ENCODE peak calls at places on chromosome 10, in four cellular contexts. R, Y, D and S are unnamed samples.

GRCh38 chr10:58998924-58999713 is 177.3 kb upstream of the PHYHIPL start:
- DNase-seq in R (peak; percentile 70), D (peak; percentile 41), Y (no peak), S (peak; percentile 76)

GRCh38 chr10:131048595-131048994 is 262.9 kb downstream of the TCERG1L start:
- DNase-seq in D (no peak), R (no peak), Y (no peak), S (no peak)

GRCh38 chr10:129725890-129726631 is 238.0 kb downstream of the EBF3 start:
- DNase-seq in D (no peak), R (no peak), Y (no peak), S (no peak)

GRCh38 chr10:4661572-4662255 is 164.3 kb upstream of the AKR1E2 start:
- DNase-seq in Y (no peak), R (peak; percentile 56), D (no peak), S (peak; percentile 84)

GRCh38 chr10:93413252-93413689 is 68.9 kb downstream of the MYOF start:
- DNase-seq in D (no peak), Y (no peak), R (no peak), S (no peak)

GRCh38 chr10:8061274-8062211 is 7.1 kb downstream of the GATA3 start:
- DNase-seq in Y (peak; percentile 55), R (no peak), D (no peak), S (no peak)

GRCh38 chr10:49360271-49361177 is 35.4 kb downstream of the DRGX start:
- DNase-seq in Y (no peak), D (no peak), R (no peak), S (peak; percentile 40)

GRCh38 chr10:93797825-93798224 is 40.1 kb downstream of the LGI1 start:
- DNase-seq in Y (no peak), R (no peak), D (no peak), S (no peak)

GRCh38 chr10:80429521-80429966 is 21.2 kb downstream of the PRXL2A start:
- DNase-seq in D (no peak), R (no peak), Y (no peak), S (no peak)

GRCh38 chr10:13347235-13348156 is 597 bp downstream of the SEPHS1 start:
- DNase-seq in R (peak; percentile 83), Y (peak; percentile 79), D (peak; percentile 87), S (peak; percentile 90)

GRCh38 chr10:101749511-101750016 is 26.4 kb downstream of the FGF8 start:
- DNase-seq in Y (no peak), R (no peak), D (no peak), S (no peak)

GRCh38 chr10:49579621-49580020 is 30.5 kb upstream of the SLC18A3 start:
- DNase-seq in D (no peak), R (no peak), Y (no peak), S (no peak)

GRCh38 chr10:132307823-132308587 is at the start of gene STK32C:
- DNase-seq in Y (peak; percentile 93), R (peak; percentile 90), D (peak; percentile 91), S (peak; percentile 96)
- TF ChIP-seq POLR2A in Y (no peak), R (peak; percentile 49), D (peak; percentile 57), S (peak; percentile 22)

DNA sequence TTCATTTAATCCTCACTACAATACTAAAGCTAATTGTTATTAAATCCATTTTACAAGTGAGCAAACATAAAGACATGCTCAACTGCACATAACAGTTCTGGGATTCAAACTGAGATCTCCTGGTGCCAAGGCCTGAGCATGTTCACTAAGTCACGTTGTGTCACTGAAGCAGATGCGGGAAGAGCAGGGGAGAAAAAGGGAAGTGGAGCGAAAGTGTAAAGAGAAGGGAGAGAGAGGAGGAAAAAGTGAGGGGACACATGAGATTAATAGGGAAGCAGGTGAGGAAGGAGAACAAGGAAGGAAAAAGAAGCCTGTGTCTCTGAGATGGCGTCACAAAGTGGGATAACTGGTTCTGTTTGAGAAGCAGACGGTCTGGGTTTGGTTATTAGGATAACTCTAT is 38.9 kb upstream of the KAT6B start:
- DNase-seq in R (no peak), D (no peak), Y (no peak), S (no peak)
- H3K27ac ChIP-seq in R (no peak overlapping the region), D (no peak overlapping the region), Y (no peak overlapping the region), S (no peak overlapping the region)

GRCh38 chr10:100101526-100102076 is 19.9 kb upstream of the CPN1 start:
- DNase-seq in Y (no peak), D (no peak), R (no peak), S (no peak)

GRCh38 chr10:100104300-100104699 is 22.6 kb upstream of the CPN1 start:
- DNase-seq in D (no peak), Y (no peak), R (no peak), S (no peak)

GRCh38 chr10:100103581-100103980 is 21.9 kb upstream of the CPN1 start:
- DNase-seq in Y (no peak), D (no peak), R (no peak), S (no peak)

GRCh38 chr10:100109670-100110069 is 28.0 kb upstream of the CPN1 start:
- DNase-seq in D (no peak), Y (no peak), R (no peak), S (no peak)

GRCh38 chr10:100106865-100107264 is 25.2 kb upstream of the CPN1 start:
- DNase-seq in Y (no peak), R (no peak), D (no peak), S (no peak)
- H3K36me3 ChIP-seq in Y (no peaks in the 10 kb centered on the region), R (no peaks in the 10 kb centered on the region), D (no peaks in the 10 kb centered on the region), S (no peaks in the 10 kb centered on the region)

GRCh38 chr10:118873738-118874105 is 119.0 kb upstream of the CACUL1 start:
- DNase-seq in D (no peak), R (no peak), Y (no peak), S (no peak)
- TF ChIP-seq POLR2A in D (no peak), R (no peak), Y (no peak), S (no peak)

GRCh38 chr10:34241226-34242000 is 573.7 kb downstream of the PARD3 start:
- DNase-seq in R (no peak), Y (no peak), D (no peak), S (no peak)

GRCh38 chr10:34247560-34247959 is 567.5 kb downstream of the PARD3 start:
- DNase-seq in D (no peak), R (no peak), Y (no peak), S (no peak)

GRCh38 chr10:34240031-34240430 is 575.1 kb downstream of the PARD3 start:
- DNase-seq in D (no peak), Y (no peak), R (no peak), S (no peak)

GRCh38 chr10:34249634-34250033 is 565.5 kb downstream of the PARD3 start:
- DNase-seq in R (no peak), Y (no peak), D (no peak), S (no peak)

GRCh38 chr10:34244787-34245484 is 570.2 kb downstream of the PARD3 start:
- DNase-seq in R (no peak), D (no peak), Y (no peak), S (no peak)
- H3K27ac ChIP-seq in R (no peak overlapping the region), D (no peak overlapping the region), Y (no peak overlapping the region), S (no peak overlapping the region)

DNA sequence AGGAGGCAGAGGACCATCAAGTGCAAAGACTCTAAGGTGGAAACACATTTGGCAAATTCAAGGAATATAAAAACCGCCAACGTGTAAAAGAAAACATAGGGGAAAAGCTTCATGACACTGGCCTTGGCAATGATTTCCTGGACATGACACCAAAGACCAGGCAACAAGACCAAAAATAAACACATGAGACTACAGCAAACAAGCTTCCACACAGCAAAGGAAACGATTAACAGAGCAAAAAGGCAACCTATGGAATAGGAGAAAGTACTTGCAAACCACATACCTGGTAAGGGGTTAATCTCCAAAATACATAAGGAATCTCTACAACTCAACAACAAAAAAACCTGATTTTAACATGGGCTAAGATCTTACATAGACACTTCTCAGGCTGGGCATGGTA is 3.5 kb downstream of the GSTO1 start:
- DNase-seq in D (no peak), Y (no peak), R (no peak), S (no peak)
- H3K36me3 ChIP-seq in D (no peaks in the 10 kb centered on the region), Y (peaks cover 52% of the 10 kb centered on the region), R (no peaks in the 10 kb centered on the region), S (peaks cover 15% of the 10 kb centered on the region)

GRCh38 chr10:124926548-124926947 is 15.4 kb upstream of the ZRANB1 start:
- DNase-seq in Y (no peak), D (no peak), R (no peak), S (no peak)
- TF ChIP-seq POLR2A in Y (no peak), D (no peak), R (no peak), S (no peak)

DNA sequence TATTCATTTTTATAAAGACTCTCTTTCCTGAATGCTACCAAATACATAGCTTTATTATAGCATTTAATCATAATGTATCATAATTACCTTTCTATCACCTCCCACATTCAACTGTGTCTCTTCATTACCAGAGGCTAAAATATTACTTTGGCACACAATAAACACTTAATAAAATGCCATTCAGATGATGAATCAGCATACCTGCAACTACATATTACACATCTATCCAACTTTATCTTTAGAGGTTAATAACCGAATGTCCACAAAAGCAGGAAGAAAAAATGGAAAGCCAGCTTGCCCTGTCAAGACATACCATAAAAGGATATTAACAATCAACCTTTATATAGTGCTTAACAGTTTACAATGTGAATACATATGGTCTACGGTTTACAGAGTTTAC is 12.8 kb downstream of the CACUL1 start:
- DNase-seq in Y (no peak), D (no peak), R (no peak), S (no peak)
- H3K27ac ChIP-seq in Y (peak overlapping the region; percentile 23), D (no peak overlapping the region), R (peak overlapping the region; percentile 39), S (no peak overlapping the region)